ENCODE peak calls at places on chromosome 1, in four cellular contexts. Y is ELF-1; F is stimulated activated CD4-positive, alpha-beta T cell treated with anti-CD3 and anti-CD28 coated beads, Interleukin-2, amount 100 ng/mL, for 48 hours; N is fibroblast of lung. D is an unnamed sample.
A peak's percentile ranks its signal among the peaks of the same experiment; 100 is the strongest.

GRCh38 chr1:20660363-20661234 is 570 bp downstream of the DDOST start:
- DNase-seq in Y (no peak), F (no peak), N (peak; percentile 1), D (no peak)

GRCh38 chr1:230650300-230650699 is 8.0 kb downstream of the COG2 start:
- DNase-seq in Y (no peak), F (no peak), N (no peak), D (no peak)

GRCh38 chr1:156076609-156077429 is 5.4 kb downstream of the MEX3A start:
- DNase-seq in Y (peak; percentile 92), F (no peak), N (no peak), D (no peak)

GRCh38 chr1:66364578-66365391 is 169.2 kb upstream of the SGIP1 start:
- DNase-seq in Y (no peak), F (no peak), N (peak; percentile 71), D (no peak)

GRCh38 chr1:169866577-169866976 is 27.1 kb downstream of the SCYL3 start:
- DNase-seq in Y (no peak), F (no peak), N (no peak), D (no peak)

GRCh38 chr1:153790282-153790995 is 15.2 kb downstream of the SLC27A3 start:
- DNase-seq in Y (no peak), F (no peak), N (peak; percentile 65), D (no peak)

GRCh38 chr1:53339736-53340385 is 12.0 kb upstream of the LRP8 start:
- DNase-seq in Y (no peak), F (no peak), N (no peak), D (no peak)

GRCh38 chr1:227447531-227447990 is 115.8 kb upstream of the ZNF678 start:
- DNase-seq in Y (peak; percentile 94), F (no peak), N (peak; percentile 19), D (no peak)

GRCh38 chr1:163162281-163162937 is 40.3 kb downstream of the RGS5 start:
- DNase-seq in Y (no peak), F (no peak), N (peak; percentile 89), D (no peak)

GRCh38 chr1:166489670-166490436 is 323.1 kb upstream of the FAM78B start:
- DNase-seq in Y (no peak), F (peak; percentile 27), N (no peak), D (peak; percentile 54)

GRCh38 chr1:216653001-216653400 is 70.2 kb downstream of the ESRRG start:
- DNase-seq in Y (no peak), F (no peak), N (no peak), D (no peak)